ENCODE peak calls at places on chromosome 13, in four cellular contexts. P is activated T-helper 1 cell treated with anti-CD3 and anti-CD28 coated beads, Interleukin-12 subunit alpha, Interleukin-12 subunit beta, Interleukin-2, Interleukin-4 antibody, amounts not matched to agents 30 ng/mL and 10 ng/mL and 1 ng/mL, durations not matched to agents 14 hours and 24 hours and 36 hours; N is AG04450; G is Right ventricle myocardium superior. F is an unnamed sample.

GRCh38 chr13:102993348-102993747 is 72.9 kb downstream of the SLC10A2 start:
- DNase-seq in N (no peak), P (no peak), G (no peak), F (no peak)

GRCh38 chr13:30526612-30527217 is 61.0 kb upstream of the HMGB1 start:
- DNase-seq in N (no peak), P (no peak), G (no peak), F (no peak)

GRCh38 chr13:82654851-82655517 is 1227.3 kb downstream of the SLITRK1 start:
- DNase-seq in N (peak), P (no peak), G (peak), F (no peak)

GRCh38 chr13:43433691-43434121 is 353.1 kb downstream of the ENOX1 start:
- DNase-seq in G (no peak), N (no peak), P (no peak), F (no peak)

GRCh38 chr13:91162180-91162579 is 185.3 kb upstream of the MIR17HG start:
- DNase-seq in P (no peak), G (no peak), N (no peak), F (no peak)

GRCh38 chr13:94914829-94915228 is 202.5 kb upstream of the SOX21 start:
- DNase-seq in N (no peak), P (no peak), G (no peak), F (no peak)

GRCh38 chr13:46571189-46571901 is 18.4 kb downstream of the LRCH1 start:
- DNase-seq in G (no peak), N (peak), P (no peak), F (no peak)

GRCh38 chr13:50382511-50382910 is 367.3 kb downstream of the KCNRG start:
- DNase-seq in G (no peak), P (no peak), N (no peak), F (no peak)

GRCh38 chr13:80339578-80339840 is 1.4 kb downstream of the SPRY2 start:
- DNase-seq in G (no peak), P (no peak), N (no peak), F (no peak)

GRCh38 chr13:73141292-73141771 is 82.5 kb downstream of the KLF5 start:
- DNase-seq in P (no peak), G (no peak), N (no peak), F (no peak)

GRCh38 chr13:76820759-76821158 is 65.4 kb downstream of the KCTD12 start:
- DNase-seq in G (peak), P (no peak), N (no peak), F (no peak)

GRCh38 chr13:25207291-25207690 is 35.2 kb upstream of the AMER2 start:
- DNase-seq in P (no peak), G (no peak), N (no peak), F (no peak)

GRCh38 chr13:23449386-23450162 is 16.1 kb upstream of the SACS start:
- DNase-seq in P (no peak), N (no peak), G (no peak), F (no peak)

GRCh38 chr13:109348514-109349340 is 437.7 kb downstream of the IRS2 start:
- DNase-seq in N (no peak), G (no peak), P (no peak), F (no peak)

GRCh38 chr13:113991676-113992179 is 17.9 kb upstream of the C13orf46 start:
- DNase-seq in P (no peak), N (no peak), G (no peak), F (no peak)

GRCh38 chr13:112733661-112734379 is 44.0 kb downstream of the ATP11A start:
- DNase-seq in G (no peak), P (no peak), N (no peak), F (peak)